ENCODE peak calls at places on chromosomes 11 and 22, in four cellular contexts. J is memory B cell, E is heart left ventricle, I is nephron progenitor cell. N is an unnamed sample.

GRCh38 chr11:68654978-68655377 is 29.4 kb upstream of the GAL start:
- DNase-seq in E (no peak), J (no peak), I (no peak), N (no peak)

GRCh38 chr22:44587911-44588310 is 89.9 kb upstream of the RTL6 start:
- DNase-seq in I (no peak), E (no peak), J (no peak), N (no peak)

GRCh38 chr22:38607680-38608079 is 37.7 kb upstream of the DMC1 start:
- DNase-seq in E (no peak), J (no peak), I (no peak), N (no peak)

GRCh38 chr11:134527382-134528243 is 115.6 kb upstream of the B3GAT1 start:
- DNase-seq in J (no peak), E (no peak), I (no peak), N (no peak)

GRCh38 chr11:32643526-32643925 is 59.9 kb downstream of the EIF3M start:
- DNase-seq in E (no peak), J (no peak), I (no peak), N (no peak)

GRCh38 chr22:37906364-37907008 is 389 bp downstream of the MICALL1 start:
- DNase-seq in J (peak), E (no peak), I (peak), N (peak)

GRCh38 chr11:45931739-45932138 is 9.3 kb downstream of the LARGE2 start:
- DNase-seq in I (no peak), E (no peak), J (no peak), N (no peak)

GRCh38 chr11:94800394-94800793 is 32.2 kb downstream of the AMOTL1 start:
- DNase-seq in I (no peak), J (no peak), E (no peak), N (no peak)

GRCh38 chr11:93251922-93252321 is 54.1 kb upstream of the SLC36A4 start:
- DNase-seq in J (no peak), I (no peak), E (no peak), N (no peak)

GRCh38 chr22:30325065-30325720 is 1.5 kb downstream of the TBC1D10A start:
- DNase-seq in I (no peak), J (no peak), E (no peak), N (no peak)

GRCh38 chr11:116357769-116358544 is 414.8 kb downstream of the BUD13 start:
- DNase-seq in I (peak), J (no peak), E (no peak), N (peak)

GRCh38 chr11:132866783-132867545 is 665.3 kb downstream of the OPCML start:
- DNase-seq in J (no peak), I (no peak), E (no peak), N (no peak)

GRCh38 chr22:43157874-43158546 is 6.7 kb downstream of the TSPO start:
- DNase-seq in E (no peak), I (no peak), J (no peak), N (no peak)

GRCh38 chr11:132260636-132261035 is 890.2 kb downstream of the NTM start:
- DNase-seq in J (no peak), I (no peak), E (no peak), N (no peak)

GRCh38 chr11:61290905-61291690 is 4.0 kb downstream of the VWCE start:
- DNase-seq in I (no peak), E (peak), J (no peak), N (peak)

GRCh38 chr11:86360775-86361395 is 13.8 kb upstream of the CCDC81 start:
- DNase-seq in E (no peak), J (no peak), I (no peak), N (no peak)

GRCh38 chr11:3109921-3110706 is 52.9 kb upstream of the CARS1 start:
- DNase-seq in I (peak), J (no peak), E (peak), N (peak)

GRCh38 chr22:22893891-22894739 is 6.5 kb downstream of the IGLL5 start:
- DNase-seq in I (no peak), E (no peak), J (no peak), N (no peak)

GRCh38 chr11:3165152-3165705 is at the start of gene OSBPL5:
- DNase-seq in E (peak), J (no peak), I (peak), N (peak)

GRCh38 chr22:17265649-17266248 is 46.5 kb upstream of the ADA2 start:
- DNase-seq in I (no peak), J (no peak), E (no peak), N (no peak)

GRCh38 chr22:17115311-17115710 is 5.8 kb downstream of the TMEM121B start:
- DNase-seq in E (no peak), J (no peak), I (no peak), N (no peak)

GRCh38 chr11:73383249-73384126 is 7.3 kb downstream of the RELT start:
- DNase-seq in I (no peak), J (no peak), E (no peak), N (no peak)

GRCh38 chr11:23236846-23237550 is 376.7 kb upstream of the CCDC179 start:
- DNase-seq in J (no peak), I (no peak), E (no peak), N (no peak)

GRCh38 chr22:37338539-37339246 is 56.4 kb downstream of the CYTH4 start:
- DNase-seq in I (no peak), J (no peak), E (no peak), N (no peak)

GRCh38 chr11:122646549-122647340 is 8.8 kb upstream of the UBASH3B start:
- DNase-seq in J (no peak), E (no peak), I (no peak), N (no peak)

GRCh38 chr11:1529774-1530173 is 42.3 kb downstream of the DUSP8 start:
- DNase-seq in I (no peak), J (no peak), E (no peak), N (no peak)

GRCh38 chr22:46007003-46007847 is 30.3 kb upstream of the WNT7B start:
- DNase-seq in I (no peak), J (no peak), E (peak), N (no peak)

GRCh38 chr11:48244804-48245203 is at the start of gene OR4X2:
- DNase-seq in I (no peak), E (no peak), J (no peak), N (no peak)

GRCh38 chr22:39592104-39593060 is 21.8 kb downstream of the CACNA1I start:
- DNase-seq in J (no peak), I (no peak), E (no peak), N (no peak)

GRCh38 chr11:76919887-76920746 is 59.4 kb downstream of the ACER3 start:
- DNase-seq in E (peak), I (peak), J (peak), N (peak)

GRCh38 chr11:35391922-35392813 is 27.2 kb downstream of the SLC1A2 start:
- DNase-seq in J (peak), I (peak), E (peak), N (peak)

GRCh38 chr11:76788661-76789442 is 5.7 kb downstream of the TSKU start:
- DNase-seq in J (no peak), I (no peak), E (peak), N (no peak)

GRCh38 chr22:40509401-40510134 is 127.0 kb downstream of the MRTFA start:
- DNase-seq in J (no peak), I (no peak), E (no peak), N (no peak)

GRCh38 chr11:46293616-46294015 is 16.2 kb downstream of the CREB3L1 start:
- DNase-seq in E (no peak), J (no peak), I (no peak), N (no peak)

GRCh38 chr22:22858559-22858937 is 29.1 kb upstream of the IGLL5 start:
- DNase-seq in E (no peak), J (no peak), I (no peak), N (no peak)

GRCh38 chr11:12274558-12275197 is 102.7 kb upstream of the PARVA start:
- DNase-seq in E (no peak), I (no peak), J (no peak), N (no peak)